ENCODE peak calls at places on chromosomes 5 and 9, in ten cellular contexts. C, G, W, U, H, P, A, L, M and Z are unnamed samples.
A peak's percentile ranks its signal among the peaks of the same experiment; 100 is the strongest.

GRCh38 chr5:51378778-51379652 is 4.2 kb upstream of the ISL1 start:
- DNase-seq in A (no peak), M (no peak), U (peak; percentile 92), L (no peak), H (no peak), W (no peak), G (no peak), P (no peak), C (no peak), Z (no peak)

GRCh38 chr5:10366310-10367297 is 13.1 kb downstream of the MARCHF6 start:
- DNase-seq in C (peak; percentile 45), G (no peak), H (no peak), M (no peak), P (no peak), A (no peak), U (no peak), L (no peak), W (no peak), Z (no peak)

GRCh38 chr5:38672059-38672791 is 115.8 kb upstream of the LIFR start:
- DNase-seq in G (no peak), M (peak; percentile 88), A (no peak), L (no peak), H (no peak), U (no peak), P (no peak), W (no peak), C (peak; percentile 13), Z (no peak)

GRCh38 chr9:16671591-16672137 is 198.8 kb downstream of the BNC2 start:
- DNase-seq in W (no peak), U (peak; percentile 91), C (peak; percentile 86), G (peak; percentile 85), M (no peak), L (no peak), H (no peak), P (no peak), A (no peak), Z (no peak)

GRCh38 chr5:77211013-77211690 is 672 bp downstream of the PDE8B start:
- DNase-seq in U (no peak), M (no peak), W (no peak), A (no peak), H (no peak), C (no peak), L (no peak), P (no peak), G (no peak), Z (no peak)

GRCh38 chr9:83972286-83972685 is 7.7 kb downstream of the HNRNPK start:
- DNase-seq in C (no peak), G (no peak), M (no peak), W (no peak), L (no peak), A (no peak), U (no peak), P (no peak), H (no peak), Z (no peak)

GRCh38 chr9:20832775-20833174 is 148.7 kb downstream of the FOCAD start:
- DNase-seq in H (no peak), L (no peak), M (no peak), A (no peak), U (no peak), W (no peak), P (no peak), C (no peak), G (no peak), Z (no peak)

GRCh38 chr9:126643945-126644527 is 30.3 kb downstream of the LMX1B start:
- DNase-seq in L (no peak), H (no peak), G (no peak), U (no peak), C (no peak), A (no peak), P (no peak), W (no peak), M (no peak), Z (no peak)

GRCh38 chr9:127905788-127906191 is 6.4 kb upstream of the ST6GALNAC6 start:
- DNase-seq in C (no peak), A (no peak), W (peak; percentile 75), L (peak; percentile 76), M (no peak), U (no peak), G (no peak), H (no peak), P (peak; percentile 74), Z (peak; percentile 60)

GRCh38 chr9:128937310-128938165 is 9.9 kb downstream of the DOLK start:
- DNase-seq in P (no peak), C (no peak), L (no peak), A (no peak), H (no peak), W (no peak), M (no peak), G (no peak), U (no peak), Z (no peak)

GRCh38 chr9:74348777-74349176 is 148.4 kb upstream of the RORB start:
- DNase-seq in C (no peak), H (no peak), M (no peak), A (no peak), L (no peak), W (no peak), U (no peak), P (no peak), G (no peak), Z (no peak)

GRCh38 chr5:54518146-54519082 is 855 bp downstream of the SNX18 start:
- DNase-seq in C (peak; percentile 29), G (no peak), W (peak; percentile 39), U (peak; percentile 62), A (peak; percentile 55), H (peak; percentile 18), L (peak; percentile 64), M (no peak), P (peak; percentile 27), Z (peak; percentile 34)

GRCh38 chr9:98168952-98169488 is 23.4 kb downstream of the CORO2A start:
- DNase-seq in G (no peak), H (no peak), P (peak; percentile 10), L (peak; percentile 25), M (no peak), C (no peak), W (no peak), U (no peak), A (no peak), Z (no peak)

GRCh38 chr9:133950916-133951231 is 41.2 kb downstream of the VAV2 start:
- DNase-seq in C (no peak), W (no peak), H (no peak), A (no peak), U (no peak), G (no peak), M (no peak), L (no peak), P (no peak), Z (no peak)

GRCh38 chr5:147464211-147464610 is 45.7 kb downstream of the DPYSL3 start:
- DNase-seq in L (no peak), M (no peak), C (no peak), P (no peak), U (no peak), H (no peak), A (peak; percentile 20), W (no peak), G (no peak), Z (no peak)